ENCODE peak calls at places on chromosomes 3 and 15, in seven cellular contexts. U is cardiac muscle cell, S is fibroblast of mammary gland, X is lower leg skin, V is NT2/D1, Z is neural progenitor cell, M is thyroid gland. G is an unnamed sample.
A peak's percentile ranks its signal among the peaks of the same experiment; 100 is the strongest.

GRCh38 chr15:33766329-33766728 is 202.0 kb upstream of the CHRM5 start:
- DNase-seq in M (no peak), Z (no peak), S (peak; percentile 18), X (no peak), V (no peak), U (no peak), G (no peak)

GRCh38 chr3:21587894-21588293 is 163.1 kb downstream of the ZNF385D start:
- DNase-seq in V (no peak), M (no peak), X (no peak), S (peak; percentile 12), Z (no peak), U (no peak), G (no peak)

GRCh38 chr3:189236352-189236751 is 64.6 kb downstream of the TPRG1 start:
- DNase-seq in M (no peak), U (no peak), Z (no peak), S (no peak), X (no peak), V (no peak), G (no peak)

GRCh38 chr3:147361671-147362420 is 44.5 kb downstream of the ZIC4 start:
- DNase-seq in U (no peak), X (no peak), V (no peak), M (peak; percentile 8), S (peak; percentile 22), Z (peak; percentile 81), G (peak; percentile 51)

GRCh38 chr3:44342191-44342790 is 3.7 kb downstream of the TCAIM start:
- DNase-seq in U (no peak), S (peak; percentile 53), V (no peak), M (no peak), Z (no peak), X (no peak), G (no peak)

GRCh38 chr15:37206690-37207089 is 106.3 kb upstream of the MEIS2 start:
- DNase-seq in X (no peak), M (no peak), V (no peak), S (no peak), Z (no peak), U (no peak), G (no peak)

GRCh38 chr3:45832691-45833090 is 9.2 kb downstream of the LZTFL1 start:
- DNase-seq in U (peak; percentile 25), V (peak; percentile 42), X (no peak), S (peak; percentile 20), Z (peak; percentile 27), M (no peak), G (no peak)

GRCh38 chr3:100902572-100902971 is 90.6 kb downstream of the ABI3BP start:
- DNase-seq in X (no peak), S (peak; percentile 96), M (no peak), U (no peak), Z (no peak), V (no peak), G (no peak)

GRCh38 chr3:33385423-33385822 is 54.8 kb downstream of the UBP1 start:
- DNase-seq in U (no peak), V (no peak), X (no peak), S (no peak), Z (no peak), M (no peak), G (no peak)

GRCh38 chr15:66390670-66391069 is 4.0 kb downstream of the MAP2K1 start:
- DNase-seq in U (no peak), M (no peak), S (peak; percentile 53), Z (no peak), X (no peak), V (no peak), G (peak; percentile 73)

GRCh38 chr15:77504310-77504709 is 83.6 kb downstream of the HMG20A start:
- DNase-seq in Z (peak; percentile 71), V (no peak), U (no peak), M (peak; percentile 46), X (peak; percentile 81), S (no peak), G (peak; percentile 14)

GRCh38 chr3:142216321-142216720 is 9.1 kb downstream of the GK5 start:
- DNase-seq in V (no peak), S (no peak), U (no peak), Z (peak; percentile 6), X (no peak), M (no peak), G (no peak)

GRCh38 chr3:72661115-72661457 is 187.2 kb downstream of the SHQ1 start:
- DNase-seq in V (no peak), Z (no peak), X (peak; percentile 89), M (peak; percentile 84), S (peak; percentile 79), U (no peak), G (no peak)

GRCh38 chr15:49664706-49665105 is 43.9 kb downstream of the DTWD1 start:
- DNase-seq in X (no peak), Z (no peak), M (no peak), V (no peak), U (no peak), S (no peak), G (no peak)

GRCh38 chr3:168025076-168025475 is 70.6 kb downstream of the GOLIM4 start:
- DNase-seq in M (no peak), X (no peak), V (no peak), Z (no peak), S (peak; percentile 77), U (no peak), G (no peak)
- H3K4me3 ChIP-seq in M (no peak overlapping the region), X (no peak overlapping the region), V (no peak overlapping the region), Z (no peak overlapping the region), S (no peak overlapping the region), U (no peak overlapping the region), G (no peak overlapping the region)

GRCh38 chr3:127697531-127698240 is 24.9 kb downstream of the ABTB1 start:
- DNase-seq in X (peak; percentile 95), Z (peak; percentile 80), V (no peak), U (peak; percentile 73), S (peak; percentile 83), M (peak; percentile 49), G (peak; percentile 49)
- H3K4me3 ChIP-seq in X (no peak overlapping the region), Z (no peak overlapping the region), V (no peak overlapping the region), U (no peak overlapping the region), S (peak overlapping the region; percentile 10), M (no peak overlapping the region), G (no peak overlapping the region)

GRCh38 chr3:39809181-39809994 is at the start of gene MYRIP:
- DNase-seq in S (no peak), X (no peak), V (peak; percentile 66), U (peak; percentile 91), Z (peak; percentile 93), M (peak; percentile 84), G (peak; percentile 16)

GRCh38 chr3:39810647-39811161 is 1.3 kb downstream of the MYRIP start:
- DNase-seq in S (no peak), V (no peak), Z (peak; percentile 15), U (no peak), M (no peak), X (no peak), G (no peak)

GRCh38 chr3:39806820-39807219 is 2.6 kb upstream of the MYRIP start:
- DNase-seq in V (no peak), M (no peak), U (no peak), Z (no peak), X (no peak), S (no peak), G (no peak)

GRCh38 chr3:39809995-39810595 is 686 bp downstream of the MYRIP start:
- DNase-seq in X (no peak), S (no peak), V (no peak), Z (peak; percentile 37), U (peak; percentile 6), M (peak; percentile 13), G (no peak)

GRCh38 chr3:39808467-39809180 is 785 bp upstream of the MYRIP start:
- DNase-seq in Z (peak; percentile 88), M (peak; percentile 40), V (no peak), S (peak; percentile 10), X (no peak), U (peak; percentile 61), G (no peak)
- H3K4me3 ChIP-seq in Z (peak overlapping the region; percentile 79), M (no peak overlapping the region), V (peak overlapping the region; percentile 51), S (no peak overlapping the region), X (no peak overlapping the region), U (peak overlapping the region; percentile 45), G (peak overlapping the region; percentile 9)

DNA sequence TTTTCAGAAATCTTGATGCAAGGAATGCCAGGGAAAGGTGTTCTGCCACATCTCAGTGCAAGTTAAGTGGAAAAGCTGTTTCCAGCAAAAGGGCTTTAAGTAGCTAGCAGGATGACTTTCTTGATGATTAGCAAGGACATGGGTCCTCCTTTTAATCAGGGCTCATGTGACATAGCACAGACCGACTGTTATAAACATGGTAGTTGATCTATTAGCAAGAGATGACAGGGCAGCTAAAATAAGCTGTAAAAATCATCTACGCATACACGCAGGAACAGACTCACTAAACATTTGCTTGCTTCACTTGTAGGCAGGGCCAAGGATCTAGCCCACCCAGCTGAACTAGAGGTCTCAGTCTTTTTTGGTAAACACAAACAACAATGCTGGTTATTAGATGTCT is 69.0 kb downstream of the GOLIM4 start:
- DNase-seq in X (no peak), Z (no peak), M (no peak), V (no peak), S (no peak), U (peak; percentile 41), G (no peak)
- H3K4me3 ChIP-seq in X (no peak overlapping the region), Z (no peak overlapping the region), M (no peak overlapping the region), V (no peak overlapping the region), S (no peak overlapping the region), U (no peak overlapping the region), G (no peak overlapping the region)

DNA sequence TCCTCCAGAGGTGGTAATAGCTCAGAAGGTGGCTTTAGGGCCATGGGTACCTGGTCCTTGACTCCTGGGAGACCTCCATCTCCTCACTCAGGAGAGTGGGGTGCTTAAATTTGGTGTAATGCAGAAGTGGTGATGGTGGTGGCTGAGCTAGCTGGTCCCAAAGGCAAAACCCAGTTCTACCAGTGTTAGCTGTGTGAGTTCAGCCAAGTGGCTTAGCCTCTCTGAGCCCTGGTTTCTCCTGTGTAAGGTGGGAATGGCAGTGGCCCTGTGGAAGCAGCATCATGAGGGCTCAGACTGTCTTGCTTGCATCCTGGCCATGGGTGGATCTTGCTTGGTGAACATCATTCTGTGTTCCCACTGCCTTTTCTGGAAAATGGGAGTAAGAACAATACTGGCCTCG is 9.4 kb downstream of the SEMA3F start:
- DNase-seq in S (no peak), V (no peak), X (no peak), Z (no peak), M (no peak), U (no peak), G (no peak)
- H3K4me3 ChIP-seq in S (no peak overlapping the region), V (no peak overlapping the region), X (no peak overlapping the region), Z (no peak overlapping the region), M (no peak overlapping the region), U (no peak overlapping the region), G (no peak overlapping the region)

GRCh38 chr3:171458857-171459129 is 1.4 kb downstream of the TNIK start:
- DNase-seq in Z (peak; percentile 48), V (no peak), S (no peak), X (no peak), U (peak; percentile 41), M (no peak), G (no peak)

GRCh38 chr3:171455603-171456550 is 4.3 kb downstream of the TNIK start:
- DNase-seq in V (no peak), S (no peak), Z (no peak), M (no peak), X (no peak), U (no peak), G (no peak)

GRCh38 chr3:171457263-171458055 is 2.7 kb downstream of the TNIK start:
- DNase-seq in U (peak; percentile 53), M (no peak), Z (peak; percentile 51), V (no peak), X (no peak), S (no peak), G (no peak)

GRCh38 chr3:171458056-171458856 is 1.9 kb downstream of the TNIK start:
- DNase-seq in X (no peak), V (no peak), S (no peak), M (peak; percentile 38), Z (peak; percentile 43), U (no peak), G (no peak)

GRCh38 chr3:171456765-171457164 is 3.4 kb downstream of the TNIK start:
- DNase-seq in U (no peak), S (no peak), Z (no peak), X (no peak), M (no peak), V (no peak), G (no peak)
- H3K4me3 ChIP-seq in U (no peak overlapping the region), S (no peak overlapping the region), Z (no peak overlapping the region), X (no peak overlapping the region), M (no peak overlapping the region), V (no peak overlapping the region), G (no peak overlapping the region)

G was measured in HL-60.